ENCODE peak calls at places on chromosomes 2 and 18, in nine cellular contexts. C, L, A, I, J, M, B, U and Z are unnamed samples.

GRCh38 chr2:111662771-111663470 is 221.1 kb downstream of the ANAPC1 start:
- DNase-seq in C (no peak), B (peak), M (peak), A (no peak), J (no peak), L (no peak), I (peak), U (peak), Z (no peak)

GRCh38 chr2:29747786-29748470 is 173.5 kb downstream of the ALK start:
- DNase-seq in M (no peak), I (peak), J (no peak), U (no peak), B (peak), C (peak), A (no peak), L (no peak), Z (peak)

GRCh38 chr2:240365971-240366471 is 69.4 kb upstream of the GPC1 start:
- DNase-seq in B (no peak), C (no peak), M (no peak), I (no peak), J (no peak), L (peak), A (no peak), U (no peak), Z (no peak)

GRCh38 chr18:21183670-21184069 is 58.4 kb upstream of the GREB1L start:
- DNase-seq in I (no peak), J (no peak), C (no peak), M (peak), U (no peak), A (no peak), B (no peak), L (no peak), Z (no peak)

GRCh38 chr18:28189400-28190239 is 12.7 kb upstream of the CDH2 start:
- DNase-seq in U (no peak), C (no peak), M (no peak), J (no peak), L (no peak), A (no peak), B (peak), I (peak), Z (no peak)

GRCh38 chr2:104864280-104864599 is 10.3 kb downstream of the POU3F3 start:
- DNase-seq in J (no peak), U (no peak), B (no peak), A (no peak), I (no peak), M (no peak), L (no peak), C (no peak), Z (no peak)

GRCh38 chr18:44958450-44958849 is 277.8 kb downstream of the SETBP1 start:
- DNase-seq in C (no peak), M (no peak), B (no peak), U (no peak), L (no peak), I (peak), A (no peak), J (no peak), Z (no peak)

GRCh38 chr2:159090514-159091201 is 122.2 kb downstream of the TANC1 start:
- DNase-seq in C (no peak), B (peak), J (no peak), I (peak), L (no peak), M (no peak), A (no peak), U (no peak), Z (no peak)

GRCh38 chr2:174035981-174036742 is 71.0 kb upstream of the SP3 start:
- DNase-seq in M (peak), A (peak), J (no peak), U (no peak), L (peak), B (peak), I (peak), C (no peak), Z (no peak)

GRCh38 chr18:48792611-48793368 is 158.0 kb downstream of the SMAD7 start:
- DNase-seq in M (no peak), J (peak), A (peak), B (no peak), I (no peak), C (peak), U (no peak), L (peak), Z (no peak)

GRCh38 chr2:209425082-209426071 is 1.5 kb downstream of the MAP2 start:
- DNase-seq in J (no peak), B (peak), A (no peak), C (no peak), L (no peak), U (no peak), M (peak), I (peak), Z (peak)

GRCh38 chr18:76620326-76620813 is 125.3 kb upstream of the ZNF516 start:
- DNase-seq in J (no peak), B (peak), C (peak), I (peak), A (peak), M (peak), L (peak), U (peak), Z (no peak)

GRCh38 chr2:79874015-79874414 is 361.2 kb downstream of the CTNNA2 start:
- DNase-seq in L (no peak), A (no peak), U (no peak), I (no peak), C (no peak), B (no peak), M (no peak), J (no peak), Z (no peak)

GRCh38 chr18:75531851-75532241 is 104.3 kb upstream of the SMIM21 start:
- DNase-seq in L (no peak), I (no peak), C (no peak), A (no peak), U (no peak), B (no peak), J (no peak), M (no peak), Z (no peak)

GRCh38 chr2:150646746-150647145 is 159.3 kb upstream of the RND3 start:
- DNase-seq in L (no peak), J (no peak), I (no peak), U (no peak), A (no peak), C (no peak), M (no peak), B (no peak), Z (no peak)

GRCh38 chr2:20300656-20301055 is 50.0 kb downstream of the PUM2 start:
- DNase-seq in U (no peak), C (no peak), B (no peak), M (no peak), A (no peak), J (no peak), L (no peak), I (no peak), Z (no peak)

GRCh38 chr2:61658841-61659780 is 121.0 kb upstream of the XPO1 start:
- DNase-seq in J (no peak), B (peak), I (peak), C (no peak), M (no peak), U (no peak), L (no peak), A (no peak), Z (peak)

GRCh38 chr2:40127147-40127546 is 324.7 kb downstream of the SLC8A1 start:
- DNase-seq in L (no peak), M (no peak), U (no peak), B (no peak), J (no peak), A (no peak), C (no peak), I (no peak), Z (no peak)

GRCh38 chr2:65991332-65991731 is 443.6 kb upstream of the MEIS1 start:
- DNase-seq in C (no peak), M (no peak), J (no peak), U (peak), L (no peak), B (no peak), I (no peak), A (no peak), Z (no peak)

GRCh38 chr2:145380436-145381017 is 860.6 kb upstream of the ZEB2 start:
- DNase-seq in A (no peak), I (peak), U (no peak), M (peak), J (no peak), L (no peak), B (peak), C (no peak), Z (peak)

GRCh38 chr2:5520352-5520996 is 171.7 kb upstream of the SOX11 start:
- DNase-seq in B (no peak), I (no peak), U (no peak), C (no peak), M (no peak), J (no peak), L (no peak), A (no peak), Z (peak)

GRCh38 chr2:61978522-61978921 is 73.0 kb downstream of the COMMD1 start:
- DNase-seq in A (no peak), C (peak), L (no peak), B (peak), I (no peak), U (peak), M (no peak), J (no peak), Z (no peak)

GRCh38 chr2:182946949-182947348 is 80.5 kb upstream of the FRZB start:
- DNase-seq in C (no peak), U (no peak), L (no peak), B (peak), A (no peak), J (no peak), I (peak), M (no peak), Z (no peak)

GRCh38 chr2:127632592-127633489 is 13.1 kb upstream of the GPR17 start:
- DNase-seq in I (no peak), M (no peak), L (peak), U (no peak), A (no peak), C (no peak), J (no peak), B (no peak), Z (no peak)

GRCh38 chr2:24049485-24050021 is at the start of gene FKBP1B:
- DNase-seq in M (peak), J (no peak), I (peak), L (peak), B (peak), U (peak), C (peak), A (peak), Z (peak)

GRCh38 chr2:112187805-112188596 is 49.8 kb downstream of the FBLN7 start:
- DNase-seq in C (no peak), A (no peak), I (no peak), M (no peak), U (peak), L (no peak), J (no peak), B (peak), Z (no peak)

GRCh38 chr2:20424300-20425290 is 22.3 kb upstream of the RHOB start:
- DNase-seq in B (peak), J (no peak), C (peak), U (peak), M (no peak), A (peak), I (peak), L (peak), Z (no peak)

GRCh38 chr2:141767051-141767450 is 363.8 kb downstream of the LRP1B start:
- DNase-seq in I (no peak), A (no peak), C (no peak), L (no peak), B (peak), U (no peak), M (peak), J (no peak), Z (peak)

GRCh38 chr2:9703701-9704221 is 73.0 kb upstream of the YWHAQ start:
- DNase-seq in A (no peak), I (peak), L (no peak), M (peak), C (peak), J (no peak), U (peak), B (peak), Z (peak)

GRCh38 chr2:149055751-149056150 is 17.3 kb downstream of the LYPD6B start:
- DNase-seq in J (no peak), I (no peak), A (no peak), C (no peak), U (no peak), L (no peak), B (no peak), M (no peak), Z (no peak)

GRCh38 chr18:13252696-13253410 is 34.3 kb downstream of the LDLRAD4 start:
- DNase-seq in L (no peak), I (no peak), B (no peak), C (no peak), M (no peak), A (peak), J (no peak), U (no peak), Z (no peak)

GRCh38 chr2:239025951-239026461 is 178.1 kb downstream of the TWIST2 start:
- DNase-seq in B (no peak), L (no peak), M (no peak), A (peak), I (peak), C (no peak), U (no peak), J (no peak), Z (no peak)

DNA sequence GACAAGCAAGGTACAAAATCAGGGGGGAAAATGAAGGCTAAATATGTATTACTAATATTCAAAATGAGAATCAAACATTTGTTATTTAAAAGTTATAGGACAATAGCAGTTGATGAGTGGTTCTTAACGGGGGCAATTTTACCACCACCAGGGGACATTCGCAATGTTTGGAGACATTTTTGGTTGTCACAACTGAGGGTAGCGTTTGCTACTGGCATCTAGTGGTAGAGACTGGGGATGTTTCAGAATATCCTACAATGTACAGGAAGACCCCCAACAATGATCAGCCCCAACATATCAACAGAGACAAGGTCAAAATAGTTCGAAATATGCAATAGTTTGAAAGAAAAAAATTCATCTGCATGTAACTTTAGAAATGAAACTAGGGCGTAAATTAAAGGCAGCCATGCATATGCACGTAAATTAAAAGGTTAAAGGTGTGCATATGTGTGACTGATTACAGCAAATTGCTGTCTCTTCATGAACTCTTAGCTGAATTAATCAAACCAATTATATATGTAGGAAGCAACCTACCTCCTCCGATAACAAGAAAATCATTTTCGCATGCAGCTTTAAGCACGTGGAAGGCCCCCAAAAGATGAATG is 61.2 kb upstream of the CUL3 start:
- DNase-seq in C (no peak), B (peak), I (peak), L (no peak), M (no peak), A (no peak), U (no peak), J (no peak), Z (peak)
- H3K4me3 ChIP-seq in C (no peak), B (no peak), I (no peak), L (no peak), M (no peak), A (no peak), U (no peak), J (no peak), Z (no peak)

DNA sequence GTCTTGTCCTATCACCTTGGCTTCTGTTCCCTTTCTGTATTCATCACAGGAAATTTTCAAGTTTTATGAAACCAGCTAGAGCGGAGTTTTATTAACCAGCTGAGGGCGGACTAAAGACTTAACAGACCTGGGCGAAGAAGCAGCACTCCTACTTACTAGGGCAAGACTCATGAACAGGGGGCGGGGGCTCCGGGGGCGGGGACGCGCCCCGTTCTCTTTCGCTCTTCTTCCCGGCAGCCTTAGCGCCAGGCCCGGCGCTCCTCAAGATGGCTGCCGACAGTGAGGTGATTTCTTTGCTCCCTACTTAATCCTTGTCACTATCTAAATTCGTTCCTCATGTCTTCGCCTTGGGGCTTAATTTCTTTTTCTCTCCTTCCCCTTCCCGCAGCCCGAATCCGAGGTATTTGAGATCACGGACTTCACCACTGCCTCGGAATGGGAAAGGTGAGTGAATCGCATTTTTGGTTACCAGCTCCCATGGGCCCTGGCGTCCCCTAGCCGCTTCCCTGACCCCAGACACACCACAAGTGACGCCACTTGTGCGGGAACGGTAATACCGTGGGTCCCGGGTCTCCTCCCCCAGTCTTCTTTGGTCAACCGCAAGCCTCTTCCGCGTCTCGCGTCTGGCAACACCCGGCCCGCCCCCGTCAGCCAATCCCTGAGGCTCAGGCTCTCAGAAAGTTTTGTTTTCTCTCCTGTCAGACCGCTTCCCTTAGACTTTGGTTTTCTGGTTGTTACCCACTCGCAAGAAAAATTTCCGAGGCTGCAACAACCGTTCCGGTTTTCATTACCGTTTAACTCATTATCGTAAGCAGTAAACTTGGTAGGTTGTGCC is at the start of gene RAB3GAP1:
- DNase-seq in L (peak), J (peak), M (peak), A (peak), B (peak), U (peak), I (peak), C (peak), Z (peak)
- TF ChIP-seq CTCF in L (no peak), J (no peak), M (no peak), A (no peak), B (no peak), U (no peak), I (no peak), C (no peak), Z (no peak)

DNA sequence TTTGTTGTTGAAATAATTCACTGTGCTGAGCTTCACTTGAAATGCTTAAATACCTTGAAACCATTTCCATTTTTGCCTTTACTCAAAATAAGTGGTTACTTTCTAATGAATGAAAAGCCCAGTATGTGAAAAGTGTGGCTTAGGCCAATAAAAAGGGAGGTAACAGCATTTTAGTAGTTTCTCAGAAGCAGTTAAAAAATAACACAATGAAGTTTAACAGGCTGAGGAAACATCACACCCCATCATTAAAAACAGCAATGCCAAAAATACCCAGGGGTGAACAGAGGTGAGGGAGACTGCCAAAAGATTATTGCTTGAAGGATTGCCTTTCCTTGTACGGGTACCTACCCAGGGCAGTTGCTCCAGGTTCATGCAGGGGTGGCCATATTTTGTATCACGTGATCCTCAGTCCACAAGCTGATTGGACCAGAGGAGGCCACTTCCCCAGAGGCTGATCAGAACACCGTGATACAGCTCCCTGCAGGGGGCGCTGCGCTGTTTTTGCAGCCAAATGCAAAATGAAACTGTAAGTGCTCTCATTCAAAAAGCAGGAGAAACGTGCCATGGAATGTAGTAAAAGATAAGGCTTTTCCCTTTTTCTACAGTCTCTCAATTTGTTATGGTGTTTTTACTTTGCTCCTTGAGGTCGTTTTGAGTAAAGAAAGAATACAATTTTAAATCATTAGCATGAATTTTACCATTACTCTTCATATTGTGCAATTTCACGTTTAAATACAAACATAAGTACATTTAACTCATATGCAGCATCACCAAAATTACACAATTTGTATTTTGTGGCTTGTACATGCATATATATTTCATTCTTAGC is 70.2 kb upstream of the SH3BP4 start:
- DNase-seq in C (peak), J (peak), B (peak), U (peak), M (peak), L (peak), A (peak), I (peak), Z (peak)
- H3K4me3 ChIP-seq in C (no peak), J (no peak), B (peak), U (no peak), M (peak), L (no peak), A (no peak), I (peak), Z (no peak)

GRCh38 chr18:5967666-5968065 is 72.3 kb upstream of the TMEM200C start:
- DNase-seq in J (no peak), B (no peak), U (no peak), M (no peak), L (no peak), I (no peak), C (no peak), A (no peak), Z (no peak)
- TF ChIP-seq CTCF in J (no peak), B (no peak), U (no peak), M (no peak), L (no peak), I (no peak), C (no peak), A (no peak), Z (no peak)

GRCh38 chr2:76298022-76298421 is 587.3 kb upstream of the GCFC2 start:
- DNase-seq in C (no peak), B (no peak), L (no peak), J (no peak), A (no peak), I (no peak), M (no peak), U (no peak), Z (no peak)

GRCh38 chr2:76295762-76296161 is 585.0 kb upstream of the GCFC2 start:
- DNase-seq in M (no peak), B (no peak), U (no peak), C (no peak), I (no peak), A (no peak), L (no peak), J (no peak), Z (no peak)

DNA sequence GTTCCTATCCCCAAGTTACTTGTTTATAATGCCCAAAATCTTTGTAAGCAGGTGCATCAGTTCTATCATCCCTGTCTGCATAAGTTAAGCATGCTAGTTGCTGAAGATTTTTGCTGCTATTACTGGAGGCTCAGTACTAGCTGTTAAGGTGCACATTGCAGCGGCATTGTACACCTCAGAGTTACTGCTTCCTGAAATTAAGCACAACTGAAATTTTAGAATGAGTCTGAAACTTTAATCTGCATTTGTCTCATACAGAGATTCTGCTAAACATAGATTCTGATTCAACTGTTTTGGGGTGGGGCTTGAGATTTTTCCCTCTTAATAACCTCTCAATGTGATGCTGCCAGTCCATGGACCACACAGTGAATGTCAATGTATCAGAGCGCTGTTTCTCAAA is 585.7 kb upstream of the GCFC2 start:
- DNase-seq in C (no peak), I (no peak), L (no peak), U (no peak), M (no peak), A (no peak), B (no peak), J (no peak), Z (no peak)
- H3K4me3 ChIP-seq in C (no peak), I (no peak), L (no peak), U (no peak), M (no peak), A (no peak), B (no peak), J (no peak), Z (no peak)

GRCh38 chr2:156156580-156156979 is 175.9 kb downstream of the NR4A2 start:
- DNase-seq in A (no peak), B (no peak), I (no peak), U (peak), C (no peak), M (no peak), L (no peak), J (no peak), Z (no peak)
- TF ChIP-seq CTCF in A (no peak), B (no peak), I (no peak), U (peak), C (no peak), M (no peak), L (no peak), J (no peak), Z (peak)